ENCODE peak calls at places on chromosomes 3 and 15, in five cellular contexts. One of them, this sample, is unnamed.

GRCh38 chr3:194497799-194498575 is 11.2 kb upstream of the ATP13A3 start:
- DNase-seq in SK-N-SH: no peak
- DNase-seq in Karpas-422: no peak
- DNase-seq in neuronal stem cell: no peak
- DNase-seq in adipocyte: no peak
- DNase-seq in this sample: no peak

GRCh38 chr15:94280301-94280700 is 48.9 kb downstream of the MCTP2 start:
- DNase-seq in Karpas-422: no peak
- DNase-seq in neuronal stem cell: no peak
- DNase-seq in adipocyte: no peak
- DNase-seq in SK-N-SH: no peak
- DNase-seq in this sample: no peak

GRCh38 chr3:173045770-173046382 is 95.2 kb downstream of the SPATA16 start:
- DNase-seq in Karpas-422: peak
- DNase-seq in adipocyte: peak
- DNase-seq in neuronal stem cell: no peak
- DNase-seq in SK-N-SH: no peak
- DNase-seq in this sample: no peak

GRCh38 chr15:63028442-63029110 is 14.0 kb upstream of the TPM1 start:
- DNase-seq in adipocyte: no peak
- DNase-seq in neuronal stem cell: no peak
- DNase-seq in SK-N-SH: no peak
- DNase-seq in Karpas-422: no peak
- DNase-seq in this sample: no peak

GRCh38 chr15:51726302-51727073 is 11.0 kb downstream of the LYSMD2 start:
- DNase-seq in adipocyte: peak
- DNase-seq in neuronal stem cell: peak
- DNase-seq in Karpas-422: peak
- DNase-seq in SK-N-SH: peak
- DNase-seq in this sample: no peak

GRCh38 chr3:54847361-54847760 is 80.5 kb downstream of the LRTM1 start:
- DNase-seq in neuronal stem cell: no peak
- DNase-seq in SK-N-SH: no peak
- DNase-seq in Karpas-422: no peak
- DNase-seq in adipocyte: no peak
- DNase-seq in this sample: no peak

GRCh38 chr15:43279496-43279895 is 12.8 kb upstream of the TGM5 start:
- DNase-seq in Karpas-422: no peak
- DNase-seq in adipocyte: no peak
- DNase-seq in neuronal stem cell: no peak
- DNase-seq in SK-N-SH: no peak
- DNase-seq in this sample: no peak

GRCh38 chr3:113264741-113265140 is 53.4 kb downstream of the BOC start:
- DNase-seq in adipocyte: no peak
- DNase-seq in neuronal stem cell: no peak
- DNase-seq in SK-N-SH: no peak
- DNase-seq in Karpas-422: no peak
- DNase-seq in this sample: no peak

GRCh38 chr15:64536244-64536836 is 76.0 kb downstream of the ZNF609 start:
- DNase-seq in SK-N-SH: no peak
- DNase-seq in adipocyte: peak
- DNase-seq in Karpas-422: no peak
- DNase-seq in neuronal stem cell: no peak
- DNase-seq in this sample: peak

GRCh38 chr3:90184861-90185260 is 1077.4 kb downstream of the EPHA3 start:
- DNase-seq in Karpas-422: no peak
- DNase-seq in adipocyte: peak
- DNase-seq in SK-N-SH: no peak
- DNase-seq in neuronal stem cell: no peak
- DNase-seq in this sample: no peak

GRCh38 chr15:62112616-62113593 is 46.1 kb downstream of the C2CD4A start:
- DNase-seq in neuronal stem cell: no peak
- DNase-seq in SK-N-SH: no peak
- DNase-seq in adipocyte: peak
- DNase-seq in Karpas-422: no peak
- DNase-seq in this sample: no peak

GRCh38 chr3:149390316-149390715 is 12.9 kb upstream of the TM4SF1 start:
- DNase-seq in SK-N-SH: no peak
- DNase-seq in adipocyte: no peak
- DNase-seq in Karpas-422: no peak
- DNase-seq in neuronal stem cell: no peak
- DNase-seq in this sample: no peak

GRCh38 chr3:47293822-47294221 is 11.1 kb downstream of the KLHL18 start:
- DNase-seq in SK-N-SH: no peak
- DNase-seq in Karpas-422: no peak
- DNase-seq in neuronal stem cell: no peak
- DNase-seq in adipocyte: no peak
- DNase-seq in this sample: no peak

GRCh38 chr3:134370611-134371451 is 3.4 kb downstream of the AMOTL2 start:
- DNase-seq in adipocyte: no peak
- DNase-seq in Karpas-422: no peak
- DNase-seq in neuronal stem cell: no peak
- DNase-seq in SK-N-SH: no peak
- DNase-seq in this sample: no peak

GRCh38 chr3:48564022-48564421 is 441 bp upstream of the UCN2 start:
- DNase-seq in Karpas-422: no peak
- DNase-seq in SK-N-SH: no peak
- DNase-seq in adipocyte: peak
- DNase-seq in neuronal stem cell: no peak
- DNase-seq in this sample: no peak

GRCh38 chr3:48564667-48565066 is 1.1 kb upstream of the UCN2 start:
- DNase-seq in SK-N-SH: no peak
- DNase-seq in Karpas-422: no peak
- DNase-seq in adipocyte: no peak
- DNase-seq in neuronal stem cell: no peak
- DNase-seq in this sample: no peak

GRCh38 chr3:48566401-48566760 is 2.8 kb upstream of the UCN2 start:
- DNase-seq in neuronal stem cell: no peak
- DNase-seq in adipocyte: no peak
- DNase-seq in Karpas-422: no peak
- DNase-seq in SK-N-SH: no peak
- DNase-seq in this sample: no peak

GRCh38 chr3:48565591-48566400 is 2.2 kb upstream of the UCN2 start:
- DNase-seq in Karpas-422: peak
- DNase-seq in adipocyte: peak
- DNase-seq in SK-N-SH: no peak
- DNase-seq in neuronal stem cell: no peak
- DNase-seq in this sample: no peak

DNA sequence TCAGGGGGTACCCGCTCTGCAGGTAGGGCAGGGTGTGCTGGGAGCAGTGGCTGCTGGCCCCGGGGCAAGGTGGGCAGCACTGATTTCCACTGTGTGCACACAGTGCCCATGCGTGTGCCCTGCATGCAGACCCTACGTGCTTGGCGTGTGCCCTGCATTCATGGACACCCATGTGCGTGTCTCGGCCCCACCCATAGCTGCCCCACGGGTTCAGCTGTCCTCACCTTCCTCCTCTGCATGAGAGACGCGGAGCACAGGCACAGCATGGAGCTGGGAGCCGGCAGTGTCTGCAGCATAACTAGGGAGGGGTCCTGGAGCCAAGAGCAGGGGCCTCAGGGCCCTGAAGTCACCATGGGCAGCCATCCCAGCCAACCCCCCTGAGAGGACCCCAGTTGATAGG is 1.6 kb upstream of the UCN2 start:
- DNase-seq in Karpas-422: no peak
- DNase-seq in SK-N-SH: no peak
- DNase-seq in adipocyte: no peak
- DNase-seq in neuronal stem cell: no peak
- DNase-seq in this sample: no peak
- H3K9ac ChIP-seq in Karpas-422: no peak
- H3K9ac ChIP-seq in SK-N-SH: no peak
- H3K9ac ChIP-seq in adipocyte: no peak
- H3K9ac ChIP-seq in neuronal stem cell: no peak
- H3K9ac ChIP-seq in this sample: no peak

GRCh38 chr3:188925376-188925775 is 246.4 kb upstream of the TPRG1 start:
- DNase-seq in adipocyte: no peak
- DNase-seq in neuronal stem cell: no peak
- DNase-seq in SK-N-SH: no peak
- DNase-seq in Karpas-422: no peak
- DNase-seq in this sample: no peak
- H3K9ac ChIP-seq in adipocyte: no peak
- H3K9ac ChIP-seq in neuronal stem cell: no peak
- H3K9ac ChIP-seq in SK-N-SH: no peak
- H3K9ac ChIP-seq in Karpas-422: no peak
- H3K9ac ChIP-seq in this sample: no peak

DNA sequence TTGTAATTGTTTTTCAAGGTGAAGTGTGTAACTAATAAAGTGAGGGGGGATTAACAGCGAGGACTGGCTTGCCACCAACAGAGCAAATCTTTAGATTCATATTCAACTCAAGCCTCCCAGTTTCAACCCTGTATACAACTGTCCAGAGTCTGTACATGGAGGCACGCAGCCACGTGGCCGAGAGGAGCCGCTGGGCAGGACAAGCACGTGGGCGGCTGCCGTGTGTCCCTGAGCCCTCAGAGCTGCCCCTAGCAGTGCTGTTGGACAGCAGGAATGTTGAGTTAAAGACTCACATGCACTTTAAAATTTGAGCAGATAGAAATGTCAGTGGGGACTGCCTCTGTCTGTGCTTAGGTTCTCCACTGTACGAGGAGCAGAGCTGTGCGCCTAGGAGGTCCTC is 29.4 kb downstream of the ASB7 start:
- DNase-seq in neuronal stem cell: no peak
- DNase-seq in Karpas-422: no peak
- DNase-seq in SK-N-SH: no peak
- DNase-seq in adipocyte: no peak
- DNase-seq in this sample: no peak
- H3K9ac ChIP-seq in neuronal stem cell: no peak
- H3K9ac ChIP-seq in Karpas-422: no peak
- H3K9ac ChIP-seq in SK-N-SH: no peak
- H3K9ac ChIP-seq in adipocyte: no peak
- H3K9ac ChIP-seq in this sample: no peak

GRCh38 chr15:67571643-67572415 is 29.3 kb downstream of the MAP2K5 start:
- DNase-seq in neuronal stem cell: no peak
- DNase-seq in SK-N-SH: no peak
- DNase-seq in Karpas-422: no peak
- DNase-seq in adipocyte: no peak
- DNase-seq in this sample: no peak
- H3K9ac ChIP-seq in neuronal stem cell: no peak
- H3K9ac ChIP-seq in SK-N-SH: no peak
- H3K9ac ChIP-seq in Karpas-422: no peak
- H3K9ac ChIP-seq in adipocyte: no peak
- H3K9ac ChIP-seq in this sample: no peak

DNA sequence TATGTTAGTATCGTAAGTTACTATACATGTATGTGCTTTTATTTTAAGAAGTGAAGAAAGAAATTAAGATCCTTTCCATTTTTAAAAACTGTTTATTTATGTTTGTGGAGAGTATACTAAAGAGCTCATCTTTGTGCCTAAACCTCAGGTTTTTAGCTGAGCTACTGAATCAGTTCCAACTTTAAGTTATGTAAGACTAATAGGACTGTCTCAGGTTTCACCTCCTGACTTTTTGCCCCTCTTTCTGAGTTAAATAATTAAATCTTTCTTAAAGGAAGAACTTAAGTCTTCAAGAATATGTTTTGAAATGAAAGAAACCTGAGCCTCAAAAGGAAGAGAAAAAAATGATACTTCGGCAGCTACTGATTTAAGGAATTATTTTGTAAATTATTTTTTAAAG is 2.6 kb downstream of the SLMAP start:
- DNase-seq in adipocyte: peak
- DNase-seq in neuronal stem cell: no peak
- DNase-seq in SK-N-SH: no peak
- DNase-seq in Karpas-422: no peak
- DNase-seq in this sample: no peak
- H3K9ac ChIP-seq in adipocyte: peak
- H3K9ac ChIP-seq in neuronal stem cell: no peak
- H3K9ac ChIP-seq in SK-N-SH: peak
- H3K9ac ChIP-seq in Karpas-422: peak
- H3K9ac ChIP-seq in this sample: peak

GRCh38 chr3:187042874-187043458 is 96.3 kb downstream of the RPL39L start:
- DNase-seq in neuronal stem cell: no peak
- DNase-seq in SK-N-SH: no peak
- DNase-seq in adipocyte: no peak
- DNase-seq in Karpas-422: no peak
- DNase-seq in this sample: no peak

GRCh38 chr3:187040637-187041361 is 98.5 kb downstream of the RPL39L start:
- DNase-seq in Karpas-422: no peak
- DNase-seq in adipocyte: peak
- DNase-seq in neuronal stem cell: no peak
- DNase-seq in SK-N-SH: no peak
- DNase-seq in this sample: no peak

GRCh38 chr3:187044206-187044605 is 95.1 kb downstream of the RPL39L start:
- DNase-seq in SK-N-SH: no peak
- DNase-seq in neuronal stem cell: no peak
- DNase-seq in adipocyte: no peak
- DNase-seq in Karpas-422: peak
- DNase-seq in this sample: no peak

GRCh38 chr3:187041362-187042061 is 97.8 kb downstream of the RPL39L start:
- DNase-seq in adipocyte: no peak
- DNase-seq in Karpas-422: no peak
- DNase-seq in SK-N-SH: no peak
- DNase-seq in neuronal stem cell: no peak
- DNase-seq in this sample: peak

DNA sequence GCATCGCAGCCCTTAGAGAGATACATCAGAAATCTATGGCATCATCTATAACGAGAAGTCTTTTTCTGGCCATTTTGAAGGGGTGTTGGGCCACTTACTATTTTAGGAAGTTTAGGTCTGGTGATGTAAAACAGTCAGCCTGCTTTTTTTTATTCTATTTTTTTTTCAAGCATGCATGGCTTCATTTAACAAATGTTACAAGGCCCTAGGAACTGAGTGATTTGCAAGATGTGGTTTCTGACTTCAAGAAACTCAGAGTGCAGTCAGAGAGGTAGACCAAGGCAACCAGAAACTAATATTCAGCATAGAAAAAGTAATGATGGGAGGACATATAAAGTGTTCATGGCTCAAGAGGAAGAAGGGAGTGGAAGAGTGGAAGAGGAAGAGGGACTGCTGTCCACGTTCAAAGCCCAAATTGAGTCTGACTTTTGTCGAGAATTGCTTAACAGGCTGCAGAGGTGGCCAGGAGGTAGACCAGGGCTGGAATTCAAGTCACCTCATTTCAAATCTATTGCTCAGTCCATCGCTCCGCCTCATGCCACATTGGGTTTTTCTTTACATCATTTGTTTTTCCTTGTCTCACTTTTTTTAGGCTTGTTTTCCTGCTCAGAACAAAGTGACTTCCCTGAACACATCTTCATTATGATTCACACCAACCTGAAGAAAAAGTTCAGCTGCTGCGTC is 97.1 kb downstream of the RPL39L start:
- DNase-seq in Karpas-422: peak
- DNase-seq in adipocyte: no peak
- DNase-seq in neuronal stem cell: no peak
- DNase-seq in SK-N-SH: no peak
- DNase-seq in this sample: no peak
- H3K9ac ChIP-seq in Karpas-422: peak
- H3K9ac ChIP-seq in adipocyte: no peak
- H3K9ac ChIP-seq in neuronal stem cell: no peak
- H3K9ac ChIP-seq in SK-N-SH: no peak
- H3K9ac ChIP-seq in this sample: no peak